ENCODE peak calls at places on chromosomes 13 and 19, in ten cellular contexts. H, J, W, L, T, Q, S, Z, N and P are unnamed samples.

GRCh38 chr19:44072543-44073401 is 813 bp downstream of the ZNF284 start:
- DNase-seq in H (peak), J (peak), W (no peak), L (peak), T (no peak), Q (no peak), S (no peak), Z (no peak), N (no peak), P (no peak)

GRCh38 chr19:16373539-16373938 is 48.9 kb downstream of the KLF2 start:
- DNase-seq in H (no peak), J (no peak), W (no peak), L (no peak), T (no peak), Q (peak), S (no peak), Z (peak), N (peak), P (peak)

GRCh38 chr13:103303078-103303651 is 236.9 kb upstream of the SLC10A2 start:
- DNase-seq in H (no peak), J (no peak), W (no peak), L (peak), T (no peak), Q (no peak), S (no peak), Z (no peak), N (no peak), P (no peak)

GRCh38 chr13:70107498-70108271 is at the start of gene ATXN8OS:
- DNase-seq in H (no peak), J (no peak), W (no peak), L (peak), T (peak), Q (no peak), S (peak), Z (no peak), N (no peak), P (peak)

GRCh38 chr19:42542791-42543190 is 14.5 kb upstream of the CEACAM1 start:
- DNase-seq in H (no peak), J (no peak), W (no peak), L (no peak), T (no peak), Q (no peak), S (no peak), Z (no peak), N (no peak), P (no peak)

GRCh38 chr13:67147257-67148218 is 82.6 kb downstream of the PCDH9 start:
- DNase-seq in H (no peak), J (peak), W (no peak), L (no peak), T (peak), Q (peak), S (no peak), Z (peak), N (peak), P (no peak)

GRCh38 chr13:28423010-28423409 is 71.9 kb downstream of the FLT1 start:
- DNase-seq in H (no peak), J (no peak), W (peak), L (no peak), T (no peak), Q (no peak), S (no peak), Z (no peak), N (no peak), P (no peak)

GRCh38 chr19:29879655-29879974 is 62.4 kb upstream of the URI1 start:
- DNase-seq in H (no peak), J (no peak), W (no peak), L (no peak), T (no peak), Q (no peak), S (no peak), Z (no peak), N (no peak), P (no peak)

GRCh38 chr19:42270346-42271044 is 1.4 kb downstream of the CIC start:
- DNase-seq in H (peak), J (peak), W (no peak), L (peak), T (no peak), Q (peak), S (no peak), Z (no peak), N (peak), P (peak)

GRCh38 chr19:40420766-40421467 is 4.9 kb downstream of the SERTAD1 start:
- DNase-seq in H (no peak), J (peak), W (no peak), L (peak), T (peak), Q (peak), S (peak), Z (peak), N (peak), P (peak)

GRCh38 chr19:43910884-43911283 is 24.2 kb downstream of the ZNF45 start:
- DNase-seq in H (no peak), J (no peak), W (no peak), L (no peak), T (no peak), Q (no peak), S (no peak), Z (no peak), N (no peak), P (no peak)

GRCh38 chr19:1453525-1454371 is 3.8 kb downstream of the APC2 start:
- DNase-seq in H (no peak), J (no peak), W (no peak), L (peak), T (peak), Q (no peak), S (no peak), Z (no peak), N (no peak), P (no peak)

GRCh38 chr13:113801289-113801961 is 42.4 kb downstream of the TMEM255B start:
- DNase-seq in H (no peak), J (no peak), W (no peak), L (no peak), T (no peak), Q (no peak), S (no peak), Z (no peak), N (no peak), P (peak)

GRCh38 chr19:8238251-8238650 is 29.1 kb downstream of the CERS4 start:
- DNase-seq in H (no peak), J (no peak), W (no peak), L (no peak), T (peak), Q (no peak), S (no peak), Z (no peak), N (no peak), P (no peak)

GRCh38 chr13:113275387-113275786 is 21.7 kb upstream of the LAMP1 start:
- DNase-seq in H (no peak), J (peak), W (no peak), L (peak), T (peak), Q (peak), S (no peak), Z (peak), N (peak), P (no peak)

GRCh38 chr19:20070691-20071090 is 7.1 kb upstream of the ZNF90 start:
- DNase-seq in H (no peak), J (no peak), W (no peak), L (no peak), T (no peak), Q (no peak), S (no peak), Z (no peak), N (no peak), P (no peak)

GRCh38 chr13:88823114-88823513 is 1151.9 kb downstream of the SLITRK5 start:
- DNase-seq in H (no peak), J (no peak), W (no peak), L (no peak), T (no peak), Q (no peak), S (no peak), Z (no peak), N (no peak), P (no peak)

GRCh38 chr19:34336781-34337271 is 28.2 kb upstream of the GPI start:
- DNase-seq in H (no peak), J (peak), W (no peak), L (peak), T (peak), Q (peak), S (no peak), Z (peak), N (no peak), P (no peak)

GRCh38 chr19:2775556-2776430 is 7.3 kb downstream of the SGTA start:
- DNase-seq in H (no peak), J (peak), W (no peak), L (no peak), T (no peak), Q (peak), S (no peak), Z (peak), N (peak), P (no peak)

GRCh38 chr19:17762505-17763229 is 11.4 kb downstream of the FCHO1 start:
- DNase-seq in H (no peak), J (peak), W (no peak), L (peak), T (peak), Q (peak), S (peak), Z (peak), N (peak), P (no peak)

DNA sequence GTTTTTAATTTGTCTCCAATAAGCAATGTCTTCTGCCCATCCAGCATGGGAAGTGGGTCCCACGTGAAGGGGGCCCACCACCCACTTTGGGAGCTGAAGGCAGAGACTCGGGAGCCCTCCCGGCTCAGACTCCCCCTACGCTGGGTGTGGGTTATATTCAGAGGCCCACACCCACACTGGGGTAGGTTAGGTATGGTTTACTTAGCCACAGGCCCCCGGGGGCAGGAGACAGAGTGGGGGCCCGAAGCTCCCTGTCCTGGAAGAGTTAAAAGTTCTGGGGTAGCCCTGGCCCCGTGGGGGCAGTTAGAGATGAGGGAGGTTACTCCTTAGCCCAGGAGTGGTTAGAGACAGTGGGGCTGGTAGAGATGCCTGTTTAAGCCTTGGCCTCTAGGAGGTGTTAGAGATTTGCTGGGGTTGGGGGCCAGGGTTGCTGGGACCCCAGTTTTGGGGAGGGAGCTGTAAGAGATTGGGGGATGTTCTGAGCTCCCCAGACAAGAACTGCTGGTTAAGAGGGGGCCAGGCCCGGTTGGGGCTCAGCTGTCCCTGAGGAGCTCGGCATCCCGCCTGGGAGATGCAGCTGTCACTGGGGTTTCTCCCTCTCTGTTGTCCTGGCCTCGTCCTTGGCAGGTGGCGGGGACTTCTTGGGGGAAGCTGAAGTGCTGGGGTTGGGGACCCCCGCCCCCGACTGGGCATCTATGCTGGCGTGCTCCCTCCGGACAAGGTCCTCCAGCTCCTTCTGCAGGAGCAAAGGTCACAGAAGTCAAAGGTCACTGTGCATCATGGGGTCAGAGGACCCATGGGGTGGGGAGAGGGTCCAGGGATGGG is 712 bp upstream of the RINL start:
- DNase-seq in H (no peak), J (no peak), W (no peak), L (peak), T (no peak), Q (no peak), S (no peak), Z (no peak), N (no peak), P (no peak)
- H3K4me3 ChIP-seq in H (no peak), J (no peak), W (peak), L (no peak), T (no peak), Q (no peak), S (no peak), Z (no peak), N (no peak), P (no peak)

GRCh38 chr19:47241919-47242644 is 11.1 kb upstream of the BBC3 start:
- DNase-seq in H (no peak), J (no peak), W (no peak), L (no peak), T (no peak), Q (peak), S (no peak), Z (no peak), N (peak), P (no peak)

GRCh38 chr19:47243364-47243775 is 12.4 kb upstream of the BBC3 start:
- DNase-seq in H (no peak), J (no peak), W (no peak), L (no peak), T (no peak), Q (no peak), S (no peak), Z (no peak), N (peak), P (no peak)

GRCh38 chr19:47243776-47244547 is 12.4 kb upstream of the CCDC9 start:
- DNase-seq in H (peak), J (peak), W (no peak), L (peak), T (peak), Q (peak), S (peak), Z (peak), N (peak), P (peak)

GRCh38 chr19:47247308-47247990 is 8.9 kb upstream of the CCDC9 start:
- DNase-seq in H (no peak), J (peak), W (no peak), L (peak), T (peak), Q (peak), S (no peak), Z (peak), N (peak), P (peak)
- H3K9ac ChIP-seq in H (no peak), J (peak), W (no peak), L (no peak), T (no peak), Q (no peak), S (no peak), Z (no peak), N (no peak), P (no peak)

GRCh38 chr19:39248806-39249205 is at the start of gene IFNL4:
- DNase-seq in H (no peak), J (no peak), W (no peak), L (no peak), T (no peak), Q (no peak), S (no peak), Z (no peak), N (no peak), P (no peak)
- H3K4me3 ChIP-seq in H (no peak), J (no peak), W (no peak), L (no peak), T (peak), Q (no peak), S (peak), Z (no peak), N (no peak), P (no peak)

GRCh38 chr13:44726214-44726613 is 150.1 kb upstream of the TSC22D1 start:
- DNase-seq in H (no peak), J (peak), W (no peak), L (no peak), T (no peak), Q (peak), S (no peak), Z (peak), N (peak), P (no peak)
- H3K9ac ChIP-seq in H (peak), J (peak), W (no peak), L (no peak), T (no peak), Q (no peak), S (no peak), Z (no peak), N (no peak), P (no peak)